ENCODE peak calls at places on chromosome 20, in five cellular contexts. M is NCI-H2081, K is GDM1, W is NCI-H1417, D is neural crest cell. Z is an unnamed sample.

GRCh38 chr20:2387180-2387577 is 6.5 kb downstream of the TGM6 start:
- DNase-seq in D (peak; percentile 45), W (no peak), K (peak; percentile 19), M (peak; percentile 8), Z (peak; percentile 46)

GRCh38 chr20:63009988-63010769 is 3.4 kb upstream of the BHLHE23 start:
- DNase-seq in D (no peak), M (peak; percentile 45), K (peak; percentile 11), W (peak; percentile 35), Z (no peak)

GRCh38 chr20:48823476-48823875 is 4.3 kb downstream of the PREX1 start:
- DNase-seq in M (no peak), D (no peak), K (no peak), W (no peak), Z (no peak)

GRCh38 chr20:4719190-4719589 is 2.5 kb upstream of the PRND start:
- DNase-seq in D (no peak), M (no peak), W (no peak), K (peak; percentile 0), Z (no peak)

GRCh38 chr20:11389188-11389587 is 528.5 kb upstream of the BTBD3 start:
- DNase-seq in D (no peak), M (no peak), W (no peak), K (no peak), Z (no peak)

GRCh38 chr20:19794941-19795340 is 36.9 kb downstream of the RIN2 start:
- DNase-seq in W (no peak), D (no peak), K (no peak), M (no peak), Z (no peak)

GRCh38 chr20:57600324-57601210 is 19.7 kb downstream of the ZBP1 start:
- DNase-seq in M (no peak), K (no peak), D (no peak), W (no peak), Z (no peak)

GRCh38 chr20:25011831-25012241 is 19.3 kb upstream of the APMAP start:
- DNase-seq in K (no peak), D (no peak), M (no peak), W (no peak), Z (no peak)

GRCh38 chr20:6626805-6627204 is 140.7 kb upstream of the BMP2 start:
- DNase-seq in K (no peak), M (no peak), D (no peak), W (no peak), Z (no peak)